ENCODE peak calls at places on chromosome 21, in eight cellular contexts. H is neuronal stem cell; C is stimulated activated CD8-positive, alpha-beta memory T cell treated with anti-CD3 and anti-CD28 coated beads, Interleukin-2, amount 100 ng/mL, for 48 hours; M is stomach; P is ovary; O is progenitor cell of endocrine pancreas; F is T-helper 2 cell; X is heart left ventricle. S is an unnamed sample.

GRCh38 chr21:23607782-23608181 is 1999.5 kb downstream of the MRPL39 start:
- DNase-seq in H (no peak), C (no peak), M (no peak), P (no peak), O (no peak), F (no peak), X (no peak), S (no peak)

GRCh38 chr21:14583629-14584251 is 37.6 kb upstream of the SAMSN1 start:
- DNase-seq in H (no peak), C (no peak), M (no peak), P (no peak), O (no peak), F (no peak), X (no peak), S (no peak)

GRCh38 chr21:33109574-33110339 is 39.8 kb downstream of the OLIG1 start:
- DNase-seq in H (no peak), C (no peak), M (no peak), P (no peak), O (no peak), F (no peak), X (no peak), S (no peak)

GRCh38 chr21:41368361-41369104 is 6.7 kb downstream of the MX2 start:
- DNase-seq in H (no peak), C (no peak), M (no peak), P (no peak), O (no peak), F (no peak), X (no peak), S (peak)

GRCh38 chr21:34693192-34693810 is 24.5 kb downstream of the CLIC6 start:
- DNase-seq in H (peak), C (no peak), M (peak), P (no peak), O (no peak), F (peak), X (no peak), S (peak)

GRCh38 chr21:45169001-45169400 is 94.6 kb downstream of the ADARB1 start:
- DNase-seq in H (no peak), C (no peak), M (no peak), P (no peak), O (no peak), F (no peak), X (no peak), S (no peak)

GRCh38 chr21:32306021-32306780 is 7.5 kb downstream of the MRAP start:
- DNase-seq in H (peak), C (no peak), M (no peak), P (no peak), O (peak), F (no peak), X (no peak), S (no peak)

GRCh38 chr21:44699502-44700001 is 2.6 kb downstream of the KRTAP10-12 start:
- DNase-seq in H (no peak), C (no peak), M (no peak), P (no peak), O (no peak), F (no peak), X (no peak), S (no peak)

GRCh38 chr21:28215214-28215954 is 777.3 kb downstream of the LTN1 start:
- DNase-seq in H (no peak), C (no peak), M (no peak), P (peak), O (no peak), F (no peak), X (no peak), S (no peak)

GRCh38 chr21:21688877-21689276 is 690.7 kb downstream of the NCAM2 start:
- DNase-seq in H (peak), C (no peak), M (no peak), P (no peak), O (no peak), F (no peak), X (no peak), S (no peak)

GRCh38 chr21:32929633-32930038 is 96.1 kb upstream of the OLIG2 start:
- DNase-seq in H (no peak), C (no peak), M (no peak), P (no peak), O (no peak), F (no peak), X (no peak), S (no peak)

GRCh38 chr21:35168702-35169101 is 119.6 kb upstream of the RUNX1 start:
- DNase-seq in H (no peak), C (no peak), M (no peak), P (no peak), O (no peak), F (no peak), X (no peak), S (no peak)

S was measured in naive B cell.